ENCODE peak calls at places on chromosome 21, in seven cellular contexts. P is body of pancreas, D is brain microvascular endothelial cell, S is esophagus squamous epithelium, E is sigmoid colon, C is neural crest cell, M is fibroblast of villous mesenchyme. F is an unnamed sample.

GRCh38 chr21:31914472-31914871 is 41.7 kb downstream of the HUNK start:
- DNase-seq in P (no peak), D (no peak), S (no peak), E (no peak), C (no peak), M (no peak), F (no peak)

GRCh38 chr21:31201548-31201947 is 142.5 kb downstream of the TIAM1 start:
- DNase-seq in P (peak; percentile 18), D (peak; percentile 68), S (no peak), E (peak; percentile 83), C (no peak), M (peak; percentile 19), F (no peak)

GRCh38 chr21:46248827-46249226 is 20.3 kb upstream of the LSS start:
- DNase-seq in P (no peak), D (no peak), S (no peak), E (no peak), C (no peak), M (no peak), F (no peak)

GRCh38 chr21:24895885-24896734 is 711.2 kb downstream of the MRPL39 start:
- DNase-seq in P (no peak), D (no peak), S (no peak), E (no peak), C (no peak), M (no peak), F (no peak)

GRCh38 chr21:45974073-45975016 is 7.2 kb upstream of the COL6A1 start:
- DNase-seq in P (peak; percentile 40), D (peak; percentile 44), S (no peak), E (peak; percentile 89), C (no peak), M (peak; percentile 88), F (peak; percentile 94)

GRCh38 chr21:31837613-31838390 is 35.0 kb upstream of the HUNK start:
- DNase-seq in P (no peak), D (no peak), S (no peak), E (no peak), C (no peak), M (no peak), F (no peak)

GRCh38 chr21:41861987-41862386 is 17.2 kb downstream of the PRDM15 start:
- DNase-seq in P (no peak), D (no peak), S (no peak), E (no peak), C (no peak), M (no peak), F (no peak)

GRCh38 chr21:17003221-17003620 is 509.6 kb upstream of the CXADR start:
- DNase-seq in P (no peak), D (peak; percentile 14), S (no peak), E (no peak), C (no peak), M (peak; percentile 17), F (no peak)

GRCh38 chr21:39531777-39532333 is 80.1 kb downstream of the SH3BGR start:
- DNase-seq in P (no peak), D (no peak), S (no peak), E (no peak), C (no peak), M (no peak), F (no peak)

GRCh38 chr21:31145271-31145801 is 107.1 kb upstream of the KRTAP19-8 start:
- DNase-seq in P (no peak), D (no peak), S (no peak), E (no peak), C (no peak), M (peak; percentile 59), F (no peak)

GRCh38 chr21:46037338-46038325 is 56.1 kb downstream of the COL6A1 start:
- DNase-seq in P (no peak), D (no peak), S (no peak), E (no peak), C (no peak), M (no peak), F (peak; percentile 92)

GRCh38 chr21:42474043-42474831 is 21.8 kb downstream of the RSPH1 start:
- DNase-seq in P (peak; percentile 84), D (no peak), S (no peak), E (no peak), C (no peak), M (no peak), F (no peak)

GRCh38 chr21:31873696-31874599 is 1.1 kb downstream of the HUNK start:
- DNase-seq in P (peak; percentile 72), D (no peak), S (no peak), E (peak; percentile 72), C (peak; percentile 84), M (no peak), F (no peak)

GRCh38 chr21:41777934-41778815 is 11.3 kb upstream of the RIPK4 start:
- DNase-seq in P (peak; percentile 94), D (peak; percentile 73), S (no peak), E (peak; percentile 94), C (peak; percentile 89), M (peak; percentile 82), F (no peak)

DNA sequence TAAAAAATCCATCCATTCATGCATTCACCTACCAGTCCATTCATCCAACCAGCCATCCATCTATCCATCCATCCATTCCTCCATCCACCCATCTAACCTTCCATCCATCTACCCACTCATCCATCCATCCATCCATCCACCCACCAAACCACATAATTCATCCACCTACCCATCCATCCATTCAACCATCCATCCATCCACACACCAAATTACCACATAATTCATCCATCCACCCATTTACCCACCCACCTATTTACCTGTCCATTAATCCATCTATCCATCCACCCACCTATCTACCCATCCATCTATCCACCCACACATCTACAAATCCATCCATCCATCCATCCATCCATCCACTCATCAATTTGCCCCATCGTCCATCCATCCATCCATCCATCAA is 71.4 kb downstream of the CLIC6 start:
- DNase-seq in P (no peak), D (no peak), S (no peak), E (no peak), C (no peak), M (no peak), F (no peak)
- TF ChIP-seq CTCF in P (no peak), D (no peak), S (no peak), E (no peak), C (no peak), M (no peak), F (no peak)

DNA sequence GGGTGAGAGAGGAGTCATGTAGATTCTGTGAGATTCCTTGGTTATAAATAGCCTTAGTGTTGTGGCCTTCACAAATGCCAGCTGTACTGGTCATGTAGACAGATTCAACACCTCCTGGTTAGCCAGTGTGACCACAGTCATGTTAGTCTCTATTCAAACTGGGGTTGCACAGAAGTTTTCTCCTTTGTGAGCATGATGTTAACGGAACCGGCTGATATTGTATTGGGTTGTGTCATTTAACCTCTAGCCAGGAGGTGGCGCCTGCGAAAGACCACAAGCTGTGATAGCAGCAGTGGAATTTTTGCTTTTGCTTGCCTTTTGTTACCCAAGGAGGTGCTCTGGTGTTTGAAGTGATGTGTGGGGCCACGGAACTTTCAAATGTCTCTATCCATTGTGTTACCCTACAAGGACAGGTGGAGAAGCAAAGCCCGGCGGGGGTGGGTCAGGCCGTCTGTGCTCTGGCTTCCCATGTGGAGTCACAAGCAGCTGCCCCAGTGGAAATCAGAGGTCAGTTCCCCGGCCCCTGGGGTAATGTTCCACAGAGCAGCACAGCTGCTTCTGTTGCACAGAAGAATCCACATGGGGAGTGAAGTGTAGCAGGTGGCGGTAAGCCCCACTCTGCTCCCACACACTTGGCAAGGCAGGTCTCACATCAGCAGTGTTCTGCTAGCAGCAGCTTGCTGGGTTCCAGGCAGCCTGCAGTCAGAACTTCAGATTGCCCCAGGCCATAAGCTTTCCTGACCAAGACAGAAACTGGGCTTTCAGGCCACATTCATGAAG is 112.6 kb downstream of the ADAMTS1 start:
- DNase-seq in P (peak; percentile 55), D (peak; percentile 69), S (no peak), E (no peak), C (peak; percentile 42), M (peak; percentile 56), F (no peak)
- TF ChIP-seq CTCF in P (peak; percentile 58), D (peak; percentile 80), S (peak; percentile 51), E (no peak), C (peak; percentile 68), M (peak; percentile 74), F (peak; percentile 81)

GRCh38 chr21:43653626-43654025 is 5.7 kb downstream of the HSF2BP start:
- DNase-seq in P (no peak), D (no peak), S (no peak), E (no peak), C (no peak), M (no peak), F (no peak)
- TF ChIP-seq CTCF in P (no peak), D (no peak), S (no peak), E (no peak), C (no peak), M (no peak), F (no peak)

DNA sequence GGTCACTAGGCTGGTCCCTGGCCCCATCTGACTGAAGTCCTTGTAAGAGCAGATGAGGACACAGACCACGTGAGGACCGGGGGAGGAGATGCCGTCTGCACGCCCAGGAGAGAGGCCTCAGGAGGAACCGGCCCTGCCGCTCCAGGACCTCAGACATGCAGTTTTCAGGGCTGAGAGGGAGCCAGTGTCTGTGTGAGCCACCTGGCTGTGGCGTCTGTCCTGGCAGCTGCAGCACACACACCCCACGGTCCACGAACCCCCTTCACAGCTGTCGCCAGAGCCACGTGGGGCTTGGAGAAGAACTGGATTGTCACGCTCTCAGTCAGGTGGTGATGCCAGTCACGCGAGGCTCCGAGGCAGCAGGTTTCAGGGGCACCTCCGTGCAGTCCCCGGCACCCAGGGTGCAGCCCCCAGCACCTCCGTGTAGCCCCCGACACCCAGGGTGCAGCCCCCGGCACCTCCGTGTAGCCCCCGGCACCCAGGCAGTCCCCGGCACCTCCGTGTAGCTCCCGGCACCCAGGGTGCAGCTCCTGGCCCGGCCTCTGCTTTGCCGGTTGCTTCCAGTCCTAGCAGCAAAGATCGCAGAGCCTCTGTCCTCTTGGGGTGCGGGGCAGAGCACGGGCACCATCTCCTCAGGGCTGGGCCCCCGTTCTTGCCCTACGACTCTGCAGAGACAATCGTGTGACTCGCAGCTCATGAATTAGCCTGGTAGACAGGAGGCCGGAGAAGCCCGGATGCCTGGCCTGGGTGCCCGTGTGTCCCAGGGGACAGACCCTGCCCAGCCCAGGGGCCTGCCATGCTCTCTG is 19.0 kb upstream of the SUMO3 start:
- DNase-seq in P (no peak), D (no peak), S (no peak), E (no peak), C (no peak), M (peak; percentile 65), F (peak; percentile 91)
- TF ChIP-seq CTCF in P (no peak), D (no peak), S (no peak), E (no peak), C (no peak), M (no peak), F (no peak)

DNA sequence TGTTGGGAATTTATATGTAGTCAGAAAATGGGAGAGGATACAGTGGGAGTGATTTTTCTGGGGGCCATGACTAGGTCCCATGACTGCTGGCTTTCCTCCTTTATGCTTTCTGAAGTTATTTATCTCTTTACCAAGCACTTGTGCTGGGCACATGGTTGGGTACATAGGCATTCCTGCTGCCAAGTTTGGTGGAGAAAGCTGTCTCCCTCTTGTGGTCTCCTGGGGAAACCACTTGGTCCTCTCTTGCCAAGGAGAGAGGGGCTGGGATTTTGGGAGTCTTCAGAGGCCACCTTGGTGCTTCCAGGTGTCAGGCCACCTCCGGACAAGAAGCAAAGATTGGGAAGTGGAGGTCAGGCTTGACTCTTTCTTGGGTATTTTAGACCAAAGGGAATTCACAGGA is 120.2 kb upstream of the KCNE2 start:
- DNase-seq in P (peak; percentile 24), D (no peak), S (no peak), E (no peak), C (no peak), M (peak; percentile 66), F (no peak)
- TF ChIP-seq CTCF in P (peak; percentile 50), D (peak; percentile 81), S (peak; percentile 26), E (no peak), C (peak; percentile 50), M (peak; percentile 86), F (peak; percentile 65)